ENCODE peak calls at places on chromosome 6, in eight cellular contexts. W, R, I, J, O, V, X and B are unnamed samples.

GRCh38 chr6:101439790-101440189 is 46.3 kb downstream of the GRIK2 start:
- DNase-seq in W (no peak), R (no peak), I (peak), J (no peak), O (no peak), V (no peak), X (no peak), B (peak)

GRCh38 chr6:118668761-118669411 is 17.5 kb upstream of the CEP85L start:
- DNase-seq in W (no peak), R (peak), I (peak), J (peak), O (no peak), V (no peak), X (no peak), B (peak)

GRCh38 chr6:166003569-166003968 is 164.1 kb downstream of the TBXT start:
- DNase-seq in W (no peak), R (no peak), I (no peak), J (no peak), O (no peak), V (no peak), X (no peak), B (no peak)

GRCh38 chr6:118542184-118542952 is 5.7 kb upstream of the PLN start:
- DNase-seq in W (no peak), R (peak), I (peak), J (peak), O (no peak), V (no peak), X (no peak), B (peak)

GRCh38 chr6:56593801-56594318 is 48.8 kb downstream of the DST start:
- DNase-seq in W (no peak), R (peak), I (peak), J (no peak), O (no peak), V (no peak), X (no peak), B (no peak)

GRCh38 chr6:5960456-5960855 is 46.3 kb downstream of the NRN1 start:
- DNase-seq in W (no peak), R (no peak), I (no peak), J (no peak), O (no peak), V (no peak), X (no peak), B (no peak)

GRCh38 chr6:48290595-48290994 is 179.6 kb upstream of the PTCHD4 start:
- DNase-seq in W (no peak), R (no peak), I (no peak), J (no peak), O (no peak), V (no peak), X (no peak), B (no peak)

GRCh38 chr6:14876778-14877613 is 368.9 kb upstream of the JARID2 start:
- DNase-seq in W (no peak), R (peak), I (peak), J (peak), O (no peak), V (no peak), X (no peak), B (peak)

GRCh38 chr6:39280247-39280731 is 33.9 kb downstream of the KCNK17 start:
- DNase-seq in W (no peak), R (no peak), I (no peak), J (peak), O (no peak), V (no peak), X (no peak), B (no peak)

GRCh38 chr6:43714311-43715055 is 26.9 kb upstream of the MRPS18A start:
- DNase-seq in W (no peak), R (peak), I (peak), J (no peak), O (no peak), V (no peak), X (peak), B (peak)

GRCh38 chr6:119147101-119148053 is 68.9 kb upstream of the FAM184A start:
- DNase-seq in W (no peak), R (peak), I (peak), J (peak), O (no peak), V (no peak), X (no peak), B (peak)

GRCh38 chr6:12602951-12603710 is 113.4 kb upstream of the PHACTR1 start:
- DNase-seq in W (no peak), R (peak), I (peak), J (peak), O (no peak), V (no peak), X (no peak), B (peak)

GRCh38 chr6:143842468-143842901 is 653 bp upstream of the LTV1 start:
- DNase-seq in W (no peak), R (no peak), I (peak), J (peak), O (no peak), V (no peak), X (peak), B (no peak)

GRCh38 chr6:129619579-129620233 is 90.3 kb downstream of the ARHGAP18 start:
- DNase-seq in W (no peak), R (no peak), I (no peak), J (no peak), O (no peak), V (no peak), X (no peak), B (no peak)

GRCh38 chr6:149961728-149962425 is 1.9 kb upstream of the ULBP1 start:
- DNase-seq in W (peak), R (no peak), I (peak), J (no peak), O (peak), V (no peak), X (no peak), B (no peak)

GRCh38 chr6:30508890-30509736 is 19.8 kb downstream of the HLA-E start:
- DNase-seq in W (no peak), R (no peak), I (peak), J (no peak), O (no peak), V (no peak), X (no peak), B (no peak)

GRCh38 chr6:94341173-94341572 is 921.8 kb upstream of the EPHA7 start:
- DNase-seq in W (peak), R (no peak), I (no peak), J (no peak), O (no peak), V (no peak), X (no peak), B (no peak)

GRCh38 chr6:145569140-145569539 is 166.2 kb downstream of the EPM2A start:
- DNase-seq in W (no peak), R (peak), I (no peak), J (peak), O (no peak), V (no peak), X (no peak), B (peak)

GRCh38 chr6:32114853-32115252 is 5.7 kb upstream of the TNXB start:
- DNase-seq in W (no peak), R (no peak), I (peak), J (peak), O (no peak), V (no peak), X (no peak), B (no peak)

GRCh38 chr6:41344865-41345264 is 9.5 kb downstream of the NCR2 start:
- DNase-seq in W (no peak), R (no peak), I (no peak), J (no peak), O (no peak), V (no peak), X (no peak), B (no peak)

GRCh38 chr6:2353412-2354137 is 108.2 kb upstream of the GMDS start:
- DNase-seq in W (peak), R (peak), I (peak), J (peak), O (peak), V (peak), X (peak), B (peak)

GRCh38 chr6:41531591-41532582 is 14.3 kb upstream of the FOXP4 start:
- DNase-seq in W (no peak), R (peak), I (peak), J (peak), O (no peak), V (no peak), X (peak), B (peak)

GRCh38 chr6:159163901-159164370 is 5.3 kb upstream of the FNDC1 start:
- DNase-seq in W (no peak), R (peak), I (peak), J (peak), O (no peak), V (no peak), X (no peak), B (peak)

GRCh38 chr6:4225207-4225872 is 90.0 kb upstream of the ECI2 start:
- DNase-seq in W (peak), R (peak), I (peak), J (no peak), O (no peak), V (peak), X (peak), B (peak)

GRCh38 chr6:90660971-90661370 is 74.1 kb upstream of the MAP3K7 start:
- DNase-seq in W (no peak), R (no peak), I (no peak), J (no peak), O (no peak), V (no peak), X (no peak), B (no peak)

GRCh38 chr6:1445650-1446645 is 56.6 kb downstream of the FOXF2 start:
- DNase-seq in W (no peak), R (no peak), I (no peak), J (no peak), O (no peak), V (no peak), X (no peak), B (no peak)

GRCh38 chr6:131368077-131368911 is 204.7 kb upstream of the ARG1 start:
- DNase-seq in W (no peak), R (peak), I (peak), J (no peak), O (no peak), V (no peak), X (no peak), B (peak)

GRCh38 chr6:137843206-137843605 is 23.9 kb upstream of the TNFAIP3 start:
- DNase-seq in W (no peak), R (no peak), I (no peak), J (no peak), O (no peak), V (no peak), X (no peak), B (no peak)

GRCh38 chr6:137846772-137847313 is 20.2 kb upstream of the TNFAIP3 start:
- DNase-seq in W (no peak), R (no peak), I (no peak), J (no peak), O (no peak), V (no peak), X (no peak), B (no peak)

GRCh38 chr6:137847748-137848147 is 19.3 kb upstream of the TNFAIP3 start:
- DNase-seq in W (no peak), R (no peak), I (no peak), J (no peak), O (no peak), V (no peak), X (no peak), B (no peak)

GRCh38 chr6:137846274-137846673 is 20.8 kb upstream of the TNFAIP3 start:
- DNase-seq in W (no peak), R (no peak), I (no peak), J (no peak), O (no peak), V (no peak), X (no peak), B (no peak)

DNA sequence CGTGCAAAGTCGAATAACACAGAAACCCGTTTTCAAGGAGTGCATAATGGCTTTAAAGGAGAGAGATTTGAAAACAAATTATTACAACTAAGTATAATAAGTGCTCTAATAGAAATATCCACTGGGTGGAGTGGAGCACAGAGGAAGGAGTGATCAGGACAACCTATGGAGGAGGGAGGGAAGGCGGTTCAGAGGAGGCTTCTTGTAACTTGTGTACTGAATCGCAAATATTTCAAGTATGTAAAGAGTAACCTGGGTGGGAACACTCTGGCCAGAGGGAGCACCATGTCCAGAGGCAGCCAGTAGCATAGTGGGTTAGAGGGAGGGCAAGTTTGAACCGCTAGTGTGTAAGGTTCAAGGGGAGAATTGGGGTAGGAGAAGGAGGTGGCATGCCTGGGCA is 21.6 kb upstream of the TNFAIP3 start:
- DNase-seq in W (no peak), R (peak), I (no peak), J (no peak), O (no peak), V (no peak), X (no peak), B (no peak)
- TF ChIP-seq CTCF in W (no peak), R (peak), I (no peak), J (peak), O (no peak), V (no peak), X (no peak), B (no peak)

DNA sequence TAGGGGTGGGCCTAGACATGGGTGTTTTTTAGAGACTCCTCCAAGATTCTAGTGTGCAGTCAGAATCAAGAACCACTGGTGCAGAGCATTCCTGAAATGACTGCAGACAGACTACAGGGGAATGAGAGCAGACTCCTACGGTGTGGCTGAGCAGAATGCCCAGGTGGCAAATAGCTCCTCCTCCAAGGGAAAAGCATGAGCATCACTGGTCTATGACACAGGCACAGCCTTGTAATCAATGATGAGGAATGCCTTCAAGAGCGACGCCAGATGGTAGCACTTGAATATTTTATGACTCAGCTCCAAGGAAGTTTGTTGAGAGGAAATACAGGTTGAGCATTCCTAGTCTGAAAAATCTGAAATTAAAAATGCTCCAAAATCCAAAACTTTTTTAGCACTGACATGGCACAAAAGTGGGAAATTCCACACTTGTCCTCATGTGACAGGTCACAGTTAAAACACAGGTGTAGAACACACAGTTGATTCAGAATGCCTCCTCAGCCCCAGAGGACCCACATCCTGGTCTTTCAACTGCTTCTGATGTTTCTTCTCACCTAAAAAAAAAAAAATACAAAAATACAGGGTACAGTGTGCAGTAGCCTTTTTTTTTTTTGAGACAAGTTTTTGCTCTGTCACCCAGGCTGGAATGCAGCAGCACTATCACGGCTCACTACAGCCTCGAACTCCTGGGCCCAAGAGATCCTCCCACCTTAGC is 10.5 kb upstream of the FAM8A1 start:
- DNase-seq in W (no peak), R (peak), I (peak), J (peak), O (no peak), V (no peak), X (no peak), B (peak)
- TF ChIP-seq CTCF in W (no peak), R (no peak), I (peak), J (no peak), O (no peak), V (no peak), X (no peak), B (no peak)

DNA sequence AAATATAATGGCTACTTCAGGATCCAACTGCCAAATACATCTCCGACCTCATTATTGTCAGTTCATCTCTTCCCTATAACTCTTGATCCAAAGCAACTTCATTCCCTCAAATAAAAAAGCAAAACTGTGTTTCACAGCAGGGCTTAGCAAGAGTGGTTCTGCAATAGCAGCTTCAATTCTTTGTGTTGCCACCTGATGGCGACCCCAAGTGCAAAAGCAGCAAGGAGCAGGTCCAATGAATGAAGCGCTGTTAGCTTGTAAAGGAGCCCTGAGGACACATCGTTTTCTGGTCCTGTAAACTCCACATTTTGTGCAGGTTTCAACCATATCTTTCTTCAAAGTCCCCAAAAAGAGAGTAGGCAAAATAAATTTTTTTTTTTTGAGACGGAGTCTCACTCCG is 19.6 kb downstream of the RTN4IP1 start:
- DNase-seq in W (peak), R (no peak), I (no peak), J (no peak), O (peak), V (no peak), X (no peak), B (peak)
- TF ChIP-seq CTCF in W (no peak), R (peak), I (peak), J (peak), O (peak), V (peak), X (peak), B (peak)

GRCh38 chr6:104753251-104753650 is 106.5 kb downstream of the HACE1 start:
- DNase-seq in W (no peak), R (no peak), I (no peak), J (no peak), O (no peak), V (no peak), X (no peak), B (no peak)
- TF ChIP-seq CTCF in W (no peak), R (no peak), I (no peak), J (no peak), O (no peak), V (no peak), X (no peak), B (no peak)